ENCODE peak calls at places on chromosomes 3 and 15, in eight cellular contexts. One of them, this sample, is unnamed.

GRCh38 chr3:9036327-9037112 is 73.2 kb upstream of the RAD18 start:
- DNase-seq in right atrium auricular region: peak; percentile 72
- DNase-seq in T1000: no peak
- DNase-seq in AG08395: peak; percentile 72
- DNase-seq in NCI-H1092: peak; percentile 28
- DNase-seq in EH: peak; percentile 8
- DNase-seq in T-helper 2 cell: no peak
- DNase-seq in EL: peak; percentile 3
- DNase-seq in this sample: no peak

GRCh38 chr3:37571269-37571668 is 290.4 kb upstream of the CTDSPL start:
- DNase-seq in right atrium auricular region: no peak
- DNase-seq in T1000: no peak
- DNase-seq in AG08395: no peak
- DNase-seq in NCI-H1092: no peak
- DNase-seq in EH: peak; percentile 3
- DNase-seq in T-helper 2 cell: no peak
- DNase-seq in EL: no peak
- DNase-seq in this sample: no peak

GRCh38 chr15:49036650-49037545 is 9.3 kb downstream of the SECISBP2L start:
- DNase-seq in right atrium auricular region: no peak
- DNase-seq in T1000: no peak
- DNase-seq in AG08395: peak; percentile 10
- DNase-seq in NCI-H1092: no peak
- DNase-seq in EH: peak; percentile 79
- DNase-seq in T-helper 2 cell: peak; percentile 15
- DNase-seq in EL: peak; percentile 90
- DNase-seq in this sample: no peak

GRCh38 chr3:177514341-177515193 is 317.3 kb upstream of the TBL1XR1 start:
- DNase-seq in right atrium auricular region: no peak
- DNase-seq in T1000: no peak
- DNase-seq in AG08395: no peak
- DNase-seq in NCI-H1092: no peak
- DNase-seq in EH: no peak
- DNase-seq in T-helper 2 cell: no peak
- DNase-seq in EL: no peak
- DNase-seq in this sample: no peak

GRCh38 chr15:76221085-76221767 is 90.0 kb downstream of the ETFA start:
- DNase-seq in right atrium auricular region: no peak
- DNase-seq in T1000: no peak
- DNase-seq in AG08395: no peak
- DNase-seq in NCI-H1092: no peak
- DNase-seq in EH: no peak
- DNase-seq in T-helper 2 cell: no peak
- DNase-seq in EL: no peak
- DNase-seq in this sample: no peak

GRCh38 chr3:30733229-30733628 is 126.8 kb downstream of the TGFBR2 start:
- DNase-seq in right atrium auricular region: no peak
- DNase-seq in T1000: no peak
- DNase-seq in AG08395: no peak
- DNase-seq in NCI-H1092: no peak
- DNase-seq in EH: no peak
- DNase-seq in T-helper 2 cell: no peak
- DNase-seq in EL: no peak
- DNase-seq in this sample: no peak

GRCh38 chr15:28027714-28028076 is 71.4 kb downstream of the OCA2 start:
- DNase-seq in right atrium auricular region: no peak
- DNase-seq in T1000: no peak
- DNase-seq in AG08395: no peak
- DNase-seq in NCI-H1092: no peak
- DNase-seq in EH: no peak
- DNase-seq in T-helper 2 cell: no peak
- DNase-seq in EL: no peak
- DNase-seq in this sample: no peak

GRCh38 chr15:71739355-71739754 is 71.0 kb upstream of the NR2E3 start:
- DNase-seq in right atrium auricular region: no peak
- DNase-seq in T1000: no peak
- DNase-seq in AG08395: no peak
- DNase-seq in NCI-H1092: no peak
- DNase-seq in EH: no peak
- DNase-seq in T-helper 2 cell: no peak
- DNase-seq in EL: no peak
- DNase-seq in this sample: no peak

GRCh38 chr3:134929976-134930375 is 134.9 kb downstream of the EPHB1 start:
- DNase-seq in right atrium auricular region: no peak
- DNase-seq in T1000: no peak
- DNase-seq in AG08395: no peak
- DNase-seq in NCI-H1092: no peak
- DNase-seq in EH: no peak
- DNase-seq in T-helper 2 cell: peak; percentile 92
- DNase-seq in EL: no peak
- DNase-seq in this sample: no peak

GRCh38 chr3:174945951-174946350 is 86.8 kb downstream of the NAALADL2 start:
- DNase-seq in right atrium auricular region: no peak
- DNase-seq in T1000: no peak
- DNase-seq in AG08395: no peak
- DNase-seq in NCI-H1092: no peak
- DNase-seq in EH: peak; percentile 43
- DNase-seq in T-helper 2 cell: no peak
- DNase-seq in EL: peak; percentile 18
- DNase-seq in this sample: no peak

GRCh38 chr3:144923051-144923450 is 951.4 kb downstream of the DIPK2A start:
- DNase-seq in right atrium auricular region: no peak
- DNase-seq in T1000: no peak
- DNase-seq in AG08395: no peak
- DNase-seq in NCI-H1092: no peak
- DNase-seq in EH: no peak
- DNase-seq in T-helper 2 cell: no peak
- DNase-seq in EL: no peak
- DNase-seq in this sample: no peak

GRCh38 chr15:50058231-50058630 is 60.8 kb downstream of the ATP8B4 start:
- DNase-seq in right atrium auricular region: no peak
- DNase-seq in T1000: no peak
- DNase-seq in AG08395: no peak
- DNase-seq in NCI-H1092: no peak
- DNase-seq in EH: peak; percentile 64
- DNase-seq in T-helper 2 cell: no peak
- DNase-seq in EL: peak; percentile 6
- DNase-seq in this sample: no peak

GRCh38 chr3:49406571-49407565 is 4.9 kb downstream of the RHOA start:
- DNase-seq in right atrium auricular region: no peak
- DNase-seq in T1000: no peak
- DNase-seq in AG08395: no peak
- DNase-seq in NCI-H1092: no peak
- DNase-seq in EH: no peak
- DNase-seq in T-helper 2 cell: no peak
- DNase-seq in EL: no peak
- DNase-seq in this sample: no peak

GRCh38 chr3:139935071-139935865 is at the start of gene CLSTN2:
- DNase-seq in right atrium auricular region: peak; percentile 79
- DNase-seq in T1000: peak; percentile 61
- DNase-seq in AG08395: peak; percentile 33
- DNase-seq in NCI-H1092: peak; percentile 81
- DNase-seq in EH: peak; percentile 40
- DNase-seq in T-helper 2 cell: peak; percentile 52
- DNase-seq in EL: peak; percentile 4
- DNase-seq in this sample: peak; percentile 46

GRCh38 chr3:133753107-133753778 is 7.0 kb downstream of the TF start:
- DNase-seq in right atrium auricular region: no peak
- DNase-seq in T1000: no peak
- DNase-seq in AG08395: no peak
- DNase-seq in NCI-H1092: no peak
- DNase-seq in EH: no peak
- DNase-seq in T-helper 2 cell: no peak
- DNase-seq in EL: no peak
- DNase-seq in this sample: no peak

GRCh38 chr3:63248015-63248414 is 30.1 kb upstream of the SYNPR start:
- DNase-seq in right atrium auricular region: no peak
- DNase-seq in T1000: no peak
- DNase-seq in AG08395: no peak
- DNase-seq in NCI-H1092: no peak
- DNase-seq in EH: no peak
- DNase-seq in T-helper 2 cell: no peak
- DNase-seq in EL: no peak
- DNase-seq in this sample: no peak

GRCh38 chr15:75195766-75196241 is 5.9 kb upstream of the C15orf39 start:
- DNase-seq in right atrium auricular region: no peak
- DNase-seq in T1000: no peak
- DNase-seq in AG08395: no peak
- DNase-seq in NCI-H1092: peak; percentile 73
- DNase-seq in EH: no peak
- DNase-seq in T-helper 2 cell: no peak
- DNase-seq in EL: no peak
- DNase-seq in this sample: peak; percentile 34

GRCh38 chr3:11476814-11477213 is 166.9 kb downstream of the VGLL4 start:
- DNase-seq in right atrium auricular region: no peak
- DNase-seq in T1000: no peak
- DNase-seq in AG08395: no peak
- DNase-seq in NCI-H1092: peak; percentile 19
- DNase-seq in EH: no peak
- DNase-seq in T-helper 2 cell: no peak
- DNase-seq in EL: no peak
- DNase-seq in this sample: peak; percentile 34

GRCh38 chr3:131326307-131326706 is 55.3 kb upstream of the NUDT16 start:
- DNase-seq in right atrium auricular region: no peak
- DNase-seq in T1000: no peak
- DNase-seq in AG08395: peak; percentile 39
- DNase-seq in NCI-H1092: no peak
- DNase-seq in EH: peak; percentile 58
- DNase-seq in T-helper 2 cell: no peak
- DNase-seq in EL: peak; percentile 56
- DNase-seq in this sample: no peak

GRCh38 chr3:48656061-48656840 is 6.4 kb downstream of the CELSR3 start:
- DNase-seq in right atrium auricular region: peak; percentile 77
- DNase-seq in T1000: peak; percentile 79
- DNase-seq in AG08395: peak; percentile 79
- DNase-seq in NCI-H1092: no peak
- DNase-seq in EH: peak; percentile 86
- DNase-seq in T-helper 2 cell: peak; percentile 94
- DNase-seq in EL: peak; percentile 82
- DNase-seq in this sample: no peak

GRCh38 chr15:90402806-90403205 is 14.8 kb downstream of the IQGAP1 start:
- DNase-seq in right atrium auricular region: no peak
- DNase-seq in T1000: no peak
- DNase-seq in AG08395: no peak
- DNase-seq in NCI-H1092: no peak
- DNase-seq in EH: no peak
- DNase-seq in T-helper 2 cell: no peak
- DNase-seq in EL: no peak
- DNase-seq in this sample: no peak

GRCh38 chr15:65540314-65540713 is 10.1 kb downstream of the HACD3 start:
- DNase-seq in right atrium auricular region: no peak
- DNase-seq in T1000: no peak
- DNase-seq in AG08395: no peak
- DNase-seq in NCI-H1092: no peak
- DNase-seq in EH: no peak
- DNase-seq in T-helper 2 cell: no peak
- DNase-seq in EL: no peak
- DNase-seq in this sample: no peak

GRCh38 chr3:156826896-156827882 is 1.0 kb downstream of the LEKR1 start:
- DNase-seq in right atrium auricular region: no peak
- DNase-seq in T1000: no peak
- DNase-seq in AG08395: no peak
- DNase-seq in NCI-H1092: no peak
- DNase-seq in EH: no peak
- DNase-seq in T-helper 2 cell: peak; percentile 69
- DNase-seq in EL: no peak
- DNase-seq in this sample: no peak

GRCh38 chr15:92610101-92610520 is 45.5 kb downstream of the FAM174B start:
- DNase-seq in right atrium auricular region: no peak
- DNase-seq in T1000: no peak
- DNase-seq in AG08395: no peak
- DNase-seq in NCI-H1092: no peak
- DNase-seq in EH: no peak
- DNase-seq in T-helper 2 cell: no peak
- DNase-seq in EL: no peak
- DNase-seq in this sample: no peak

GRCh38 chr15:78751602-78751979 is 59.7 kb downstream of the ADAMTS7 start:
- DNase-seq in right atrium auricular region: no peak
- DNase-seq in T1000: no peak
- DNase-seq in AG08395: no peak
- DNase-seq in NCI-H1092: no peak
- DNase-seq in EH: no peak
- DNase-seq in T-helper 2 cell: no peak
- DNase-seq in EL: no peak
- DNase-seq in this sample: no peak

GRCh38 chr3:129425213-129425612 is 3.2 kb downstream of the EFCAB12 start:
- DNase-seq in right atrium auricular region: no peak
- DNase-seq in T1000: no peak
- DNase-seq in AG08395: no peak
- DNase-seq in NCI-H1092: no peak
- DNase-seq in EH: no peak
- DNase-seq in T-helper 2 cell: no peak
- DNase-seq in EL: no peak
- DNase-seq in this sample: no peak

GRCh38 chr15:89845305-89845893 is 30.7 kb upstream of the ANPEP start:
- DNase-seq in right atrium auricular region: no peak
- DNase-seq in T1000: no peak
- DNase-seq in AG08395: peak; percentile 76
- DNase-seq in NCI-H1092: no peak
- DNase-seq in EH: peak; percentile 92
- DNase-seq in T-helper 2 cell: no peak
- DNase-seq in EL: peak; percentile 92
- DNase-seq in this sample: no peak

GRCh38 chr3:57963811-57964346 is 44.3 kb upstream of the FLNB start:
- DNase-seq in right atrium auricular region: no peak
- DNase-seq in T1000: no peak
- DNase-seq in AG08395: no peak
- DNase-seq in NCI-H1092: no peak
- DNase-seq in EH: no peak
- DNase-seq in T-helper 2 cell: no peak
- DNase-seq in EL: no peak
- DNase-seq in this sample: no peak

GRCh38 chr3:156102267-156102912 is 18.0 kb upstream of the KCNAB1 start:
- DNase-seq in right atrium auricular region: no peak
- DNase-seq in T1000: no peak
- DNase-seq in AG08395: no peak
- DNase-seq in NCI-H1092: no peak
- DNase-seq in EH: peak; percentile 1
- DNase-seq in T-helper 2 cell: no peak
- DNase-seq in EL: no peak
- DNase-seq in this sample: no peak

GRCh38 chr3:145943994-145944393 is 217.0 kb downstream of the PLOD2 start:
- DNase-seq in right atrium auricular region: no peak
- DNase-seq in T1000: no peak
- DNase-seq in AG08395: no peak
- DNase-seq in NCI-H1092: no peak
- DNase-seq in EH: no peak
- DNase-seq in T-helper 2 cell: no peak
- DNase-seq in EL: no peak
- DNase-seq in this sample: no peak

GRCh38 chr15:55485273-55485672 is 22.8 kb downstream of the DNAAF4 start:
- DNase-seq in right atrium auricular region: no peak
- DNase-seq in T1000: no peak
- DNase-seq in AG08395: no peak
- DNase-seq in NCI-H1092: no peak
- DNase-seq in EH: no peak
- DNase-seq in T-helper 2 cell: peak; percentile 53
- DNase-seq in EL: no peak
- DNase-seq in this sample: no peak

GRCh38 chr3:177729939-177730700 is 532.8 kb upstream of the TBL1XR1 start:
- DNase-seq in right atrium auricular region: peak; percentile 65
- DNase-seq in T1000: no peak
- DNase-seq in AG08395: no peak
- DNase-seq in NCI-H1092: peak; percentile 66
- DNase-seq in EH: no peak
- DNase-seq in T-helper 2 cell: no peak
- DNase-seq in EL: no peak
- DNase-seq in this sample: no peak

GRCh38 chr15:75063338-75063737 is 39.9 kb downstream of the PPCDC start:
- DNase-seq in right atrium auricular region: peak; percentile 34
- DNase-seq in T1000: no peak
- DNase-seq in AG08395: no peak
- DNase-seq in NCI-H1092: no peak
- DNase-seq in EH: peak; percentile 82
- DNase-seq in T-helper 2 cell: no peak
- DNase-seq in EL: peak; percentile 64
- DNase-seq in this sample: no peak